ENCODE peak calls at places on chromosomes 2 and 18, in four cellular contexts. V is stomach, G is GM12878, R is prostate gland. N is an unnamed sample.

GRCh38 chr2:238513346-238513745 is 86.6 kb downstream of the ASB1 start:
- DNase-seq in V (no peak), G (no peak), R (peak), N (no peak)

GRCh38 chr2:200865736-200865995 is 1.2 kb upstream of the CLK1 start:
- DNase-seq in V (no peak), G (no peak), R (no peak), N (no peak)

GRCh38 chr2:67752964-67753363 is 309.8 kb downstream of the C1D start:
- DNase-seq in V (no peak), G (no peak), R (no peak), N (no peak)

GRCh38 chr2:232236200-232236599 is 142.4 kb upstream of the ALPP start:
- DNase-seq in V (no peak), G (no peak), R (no peak), N (no peak)

GRCh38 chr2:224754129-224754528 is 38.0 kb upstream of the CCDC195 start:
- DNase-seq in V (no peak), G (no peak), R (no peak), N (no peak)

GRCh38 chr18:36942264-36942663 is 113.3 kb downstream of the KIAA1328 start:
- DNase-seq in V (no peak), G (no peak), R (no peak), N (no peak)

GRCh38 chr2:8406271-8406670 is 275.6 kb upstream of the ID2 start:
- DNase-seq in V (no peak), G (no peak), R (no peak), N (no peak)

GRCh38 chr2:228657807-228658402 is 476.4 kb upstream of the SPHKAP start:
- DNase-seq in V (no peak), G (peak), R (no peak), N (no peak)

GRCh38 chr2:111030271-111030891 is 90.3 kb upstream of the BCL2L11 start:
- DNase-seq in V (peak), G (no peak), R (no peak), N (no peak)

GRCh38 chr18:54254265-54254758 is 15.0 kb upstream of the POLI start:
- DNase-seq in V (no peak), G (no peak), R (peak), N (no peak)

GRCh38 chr18:28176933-28177827 is at the start of gene CDH2:
- DNase-seq in V (peak), G (no peak), R (no peak), N (no peak)

GRCh38 chr2:222882484-222882928 is 21.7 kb downstream of the ACSL3 start:
- DNase-seq in V (peak), G (no peak), R (no peak), N (no peak)

GRCh38 chr2:238864207-238865014 is 16.5 kb downstream of the TWIST2 start:
- DNase-seq in V (peak), G (no peak), R (peak), N (peak)

GRCh38 chr2:136828774-136829173 is 63.4 kb downstream of the THSD7B start:
- DNase-seq in V (no peak), G (no peak), R (no peak), N (no peak)

GRCh38 chr2:101638817-101639605 is 58.5 kb upstream of the MAP4K4 start:
- DNase-seq in V (no peak), G (no peak), R (no peak), N (peak)

GRCh38 chr2:31214638-31214915 is 2.7 kb downstream of the CAPN14 start:
- DNase-seq in V (no peak), G (no peak), R (no peak), N (peak)

GRCh38 chr2:73749314-73749713 is 12.2 kb upstream of the TPRKB start:
- DNase-seq in V (no peak), G (no peak), R (no peak), N (no peak)

GRCh38 chr18:59671533-59671932 is 25.7 kb downstream of the CCBE1 start:
- DNase-seq in V (no peak), G (no peak), R (no peak), N (no peak)

GRCh38 chr2:174617120-174617519 is 19.5 kb upstream of the WIPF1 start:
- DNase-seq in V (no peak), G (no peak), R (no peak), N (no peak)

GRCh38 chr2:98412751-98413445 is 31.8 kb upstream of the INPP4A start:
- DNase-seq in V (no peak), G (peak), R (no peak), N (peak)

GRCh38 chr2:156192468-156192867 is 140.1 kb downstream of the NR4A2 start:
- DNase-seq in V (no peak), G (peak), R (no peak), N (no peak)

GRCh38 chr2:133266075-133266925 is 302.0 kb downstream of the NCKAP5 start:
- DNase-seq in V (peak), G (no peak), R (no peak), N (no peak)

GRCh38 chr2:160478660-160479059 is 14.9 kb downstream of the RBMS1 start:
- DNase-seq in V (no peak), G (no peak), R (no peak), N (no peak)

GRCh38 chr2:189337648-189338047 is 103.6 kb upstream of the WDR75 start:
- DNase-seq in V (no peak), G (no peak), R (no peak), N (no peak)

GRCh38 chr2:85854166-85854509 is 34.7 kb downstream of the ST3GAL5 start:
- DNase-seq in V (no peak), G (no peak), R (no peak), N (no peak)

GRCh38 chr2:20507166-20507692 is 60.4 kb downstream of the RHOB start:
- DNase-seq in V (no peak), G (peak), R (no peak), N (no peak)

GRCh38 chr2:29502452-29502851 is 387.2 kb downstream of the CLIP4 start:
- DNase-seq in V (no peak), G (no peak), R (no peak), N (no peak)

GRCh38 chr18:67402543-67402942 is 114.0 kb downstream of the DSEL start:
- DNase-seq in V (no peak), G (no peak), R (no peak), N (no peak)

GRCh38 chr18:78561757-78562445 is 417.7 kb upstream of the SALL3 start:
- DNase-seq in V (no peak), G (no peak), R (no peak), N (no peak)

GRCh38 chr2:239316562-239317465 is 84.0 kb downstream of the HDAC4 start:
- DNase-seq in V (peak), G (no peak), R (no peak), N (peak)

GRCh38 chr2:144702051-144702450 is 182.1 kb upstream of the ZEB2 start:
- DNase-seq in V (no peak), G (no peak), R (no peak), N (no peak)

GRCh38 chr2:144706671-144707070 is 186.8 kb upstream of the ZEB2 start:
- DNase-seq in V (no peak), G (no peak), R (no peak), N (no peak)

GRCh38 chr2:144703852-144704324 is 184.0 kb upstream of the ZEB2 start:
- DNase-seq in V (peak), G (no peak), R (no peak), N (no peak)

GRCh38 chr2:144705328-144706245 is 185.7 kb upstream of the ZEB2 start:
- DNase-seq in V (no peak), G (no peak), R (no peak), N (no peak)

GRCh38 chr2:144704696-144705095 is 184.8 kb upstream of the ZEB2 start:
- DNase-seq in V (no peak), G (no peak), R (no peak), N (no peak)
- H3K4me3 ChIP-seq in V (no peak), G (no peak), R (no peak), N (no peak)

GRCh38 chr2:23293756-23294155 is 91.2 kb upstream of the KLHL29 start:
- DNase-seq in V (no peak), G (no peak), R (no peak), N (no peak)

GRCh38 chr2:23291274-23291673 is 93.7 kb upstream of the KLHL29 start:
- DNase-seq in V (no peak), G (no peak), R (no peak), N (peak)

GRCh38 chr2:23292024-23292423 is 93.0 kb upstream of the KLHL29 start:
- DNase-seq in V (no peak), G (no peak), R (no peak), N (peak)

GRCh38 chr2:23293063-23293462 is 91.9 kb upstream of the KLHL29 start:
- DNase-seq in V (no peak), G (no peak), R (peak), N (peak)

DNA sequence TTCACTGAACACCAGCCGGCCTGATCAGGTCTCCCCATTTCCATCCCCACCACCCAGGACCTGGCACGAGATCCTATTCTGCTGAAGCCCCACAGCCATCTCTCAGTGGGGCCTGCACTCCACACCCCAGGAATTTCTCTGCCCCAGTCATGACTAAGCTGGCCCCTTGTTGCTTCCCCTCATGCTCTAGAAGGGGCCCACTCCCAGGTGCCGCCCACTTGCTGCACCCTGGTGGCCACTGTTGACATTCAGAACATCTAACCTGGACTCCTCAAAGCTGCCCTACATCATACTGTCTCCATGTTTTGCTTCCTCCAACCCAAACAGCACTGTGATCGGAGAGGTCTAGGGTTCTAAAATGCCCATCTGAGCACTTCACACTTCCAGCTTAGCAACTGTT is 90.7 kb upstream of the KLHL29 start:
- DNase-seq in V (no peak), G (no peak), R (no peak), N (no peak)
- TF ChIP-seq CTCF in V (no peak), G (no peak), R (no peak), N (no peak)

DNA sequence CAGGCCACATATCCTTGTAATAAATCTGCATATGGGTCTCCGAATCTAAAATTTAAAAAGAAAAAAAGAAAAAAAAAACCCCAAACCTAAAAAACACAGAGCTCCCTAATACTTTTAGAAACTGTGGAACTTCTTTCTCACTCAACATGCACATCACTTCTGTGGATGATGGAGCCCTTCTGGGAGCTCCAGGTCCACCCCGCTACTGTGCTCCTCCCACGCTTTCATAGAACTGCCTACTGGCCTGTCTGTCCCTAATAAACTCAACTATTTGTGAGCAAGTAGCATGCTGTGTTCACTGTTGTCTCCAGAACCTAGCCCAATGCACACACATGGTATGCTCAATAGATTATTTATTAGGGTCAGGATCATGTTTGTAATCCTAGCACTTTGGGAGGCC is 83.1 kb upstream of the FZD5 start:
- DNase-seq in V (no peak), G (no peak), R (no peak), N (no peak)
- TF ChIP-seq POLR2A in V (no peak), G (no peak), R (no peak), N (no peak)

GRCh38 chr2:172373076-172373475 is 54.3 kb upstream of the ITGA6 start:
- DNase-seq in V (no peak), G (no peak), R (no peak), N (no peak)

GRCh38 chr2:172372436-172372835 is 55.0 kb upstream of the ITGA6 start:
- DNase-seq in V (no peak), G (no peak), R (no peak), N (no peak)

GRCh38 chr2:172373761-172374160 is 53.6 kb upstream of the ITGA6 start:
- DNase-seq in V (no peak), G (no peak), R (no peak), N (no peak)

GRCh38 chr2:172374318-172375240 is 52.8 kb upstream of the ITGA6 start:
- DNase-seq in V (no peak), G (no peak), R (no peak), N (no peak)

DNA sequence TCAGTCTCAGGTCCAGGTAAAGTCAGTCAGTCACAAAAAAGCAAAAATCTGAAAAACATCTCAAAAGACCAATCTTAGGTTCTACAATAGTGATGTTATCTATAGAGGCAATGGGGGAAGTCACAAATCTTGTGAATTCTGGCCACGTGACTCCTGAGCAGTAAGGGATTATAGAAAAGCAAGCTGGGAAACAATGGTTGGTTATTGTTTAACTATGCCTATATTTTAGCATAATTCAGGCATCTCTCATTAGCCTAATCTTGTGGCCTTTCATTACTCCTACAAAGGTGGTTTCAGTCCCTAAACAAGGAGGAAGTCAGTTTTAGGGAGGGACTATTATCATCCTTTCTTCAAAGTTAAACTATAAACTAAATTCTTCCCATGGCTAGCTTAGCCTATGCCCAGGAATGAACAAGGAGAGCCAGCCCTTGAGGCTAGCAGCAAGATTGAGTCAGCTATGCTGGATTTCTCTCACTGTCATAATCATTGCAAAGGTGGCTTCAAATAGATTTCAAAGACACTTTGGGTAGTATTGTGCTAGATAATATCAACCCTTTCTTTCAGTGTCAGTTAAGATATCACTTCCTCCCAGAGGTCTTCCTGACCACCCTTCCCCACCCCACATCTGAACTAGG is 56.4 kb upstream of the ITGA6 start:
- DNase-seq in V (no peak), G (no peak), R (no peak), N (no peak)
- H3K4me3 ChIP-seq in V (no peak), G (no peak), R (no peak), N (no peak)

DNA sequence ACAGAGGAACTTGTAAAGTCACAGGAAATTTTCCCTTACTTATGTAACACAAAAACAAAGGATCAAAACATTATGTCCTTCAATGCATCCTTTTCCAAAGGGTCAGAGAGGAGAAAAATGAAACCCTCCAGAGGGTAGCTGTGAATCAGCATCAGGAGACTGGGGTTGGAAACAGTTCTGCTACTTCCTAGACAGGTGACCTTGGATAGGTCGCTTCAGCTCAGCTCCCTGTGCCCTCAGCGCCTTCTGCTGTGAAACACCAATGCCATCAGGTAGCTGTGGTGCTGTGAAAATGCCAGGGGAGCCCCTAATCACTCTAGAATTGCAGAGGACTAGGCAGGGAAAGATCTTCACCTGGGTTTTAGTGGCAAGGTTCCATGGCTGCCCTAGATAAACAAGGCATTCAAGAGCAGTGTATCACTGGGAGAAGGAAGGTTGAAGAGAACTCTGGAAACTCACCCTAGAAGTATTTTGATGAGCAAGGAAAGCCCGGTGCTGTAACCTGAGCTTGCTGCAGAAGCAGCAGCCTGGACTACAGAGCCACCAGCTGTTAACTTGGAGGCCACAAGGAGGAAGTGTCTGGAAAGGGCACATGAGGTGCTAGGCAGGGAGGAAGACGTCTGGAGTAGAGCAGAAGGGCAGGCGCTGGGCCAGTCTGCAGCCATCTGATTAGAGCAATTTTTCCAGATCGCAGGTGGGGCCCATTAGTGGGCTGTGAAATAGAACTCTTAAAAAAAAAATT is 100.7 kb upstream of the MCFD2 start:
- DNase-seq in V (no peak), G (no peak), R (peak), N (no peak)
- TF ChIP-seq CTCF in V (no peak), G (no peak), R (no peak), N (no peak)

DNA sequence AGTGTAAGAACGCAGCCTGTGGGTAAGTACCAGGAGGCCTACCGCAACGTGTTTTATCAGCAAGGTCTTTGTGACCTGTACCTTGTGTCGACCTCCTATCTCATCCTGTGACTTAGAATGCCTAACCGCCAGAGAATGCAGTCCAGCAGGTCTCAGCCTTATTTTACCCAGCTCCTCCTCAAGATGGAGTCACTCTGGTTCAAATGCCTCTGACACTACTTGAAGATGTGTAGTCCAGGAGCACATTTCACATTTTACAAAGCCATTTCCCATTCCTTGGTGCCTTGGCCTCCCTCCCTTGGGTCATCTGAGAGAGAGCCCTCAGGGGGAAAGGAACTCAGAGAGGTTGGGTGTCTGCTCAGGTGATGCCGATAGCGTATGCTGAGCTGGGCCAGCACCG is 6.6 kb upstream of the HPCAL1 start:
- DNase-seq in V (no peak), G (no peak), R (no peak), N (no peak)
- TF ChIP-seq POLR2A in V (no peak), G (no peak), R (no peak), N (no peak)

GRCh38 chr2:64873472-64873924 is 115.7 kb upstream of the SLC1A4 start:
- DNase-seq in V (peak), G (no peak), R (peak), N (peak)
- H3K4me3 ChIP-seq in V (no peak), G (peak), R (no peak), N (no peak)

DNA sequence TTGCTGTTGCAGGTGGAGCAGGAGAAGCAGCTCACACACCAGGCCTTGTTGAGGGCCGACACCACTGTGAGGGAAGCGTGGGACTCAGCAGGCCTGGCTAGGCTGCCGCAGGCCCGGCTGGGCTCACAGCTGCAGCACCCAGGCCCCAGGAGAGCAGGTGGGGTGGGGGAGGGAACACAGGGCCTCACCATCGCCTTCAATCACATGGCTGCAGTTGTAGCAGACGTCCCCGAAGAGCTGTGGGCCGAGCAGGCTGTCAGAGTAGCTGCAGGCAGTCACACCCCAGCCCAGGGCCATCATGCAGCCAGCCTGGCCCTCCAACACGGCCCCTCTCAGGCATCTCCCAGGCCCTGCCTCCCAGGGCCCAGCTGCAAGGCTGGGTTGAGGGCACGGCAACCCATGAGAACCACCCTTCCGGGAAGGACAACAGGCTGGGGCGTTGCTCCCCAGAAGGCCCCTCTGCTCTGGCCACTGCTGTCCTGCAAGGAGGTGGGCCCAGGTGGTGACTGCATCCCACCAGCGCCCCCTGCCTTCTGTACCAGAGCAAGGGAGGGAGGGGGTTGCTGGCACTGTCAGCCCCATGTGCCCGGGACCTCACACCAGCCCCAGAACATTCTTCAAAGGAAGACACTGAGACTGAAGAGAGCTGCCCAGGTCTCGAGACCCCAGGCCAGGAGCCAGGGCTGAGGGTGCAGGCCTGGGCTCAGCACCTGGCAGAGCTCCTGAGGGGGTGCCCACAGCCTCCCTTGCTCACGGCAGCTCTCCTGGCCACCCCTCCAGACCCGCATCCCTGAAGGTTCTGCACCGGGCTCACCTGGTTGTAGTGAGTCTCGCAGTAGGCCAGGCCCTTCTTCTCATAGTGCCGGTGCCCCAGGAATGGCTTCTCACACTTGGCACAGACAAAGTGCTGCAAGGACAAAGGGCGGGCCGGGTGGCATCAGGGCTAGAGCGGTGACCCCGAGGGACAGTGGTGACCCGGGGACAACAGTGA is 5.6 kb upstream of the GPR17 start:
- DNase-seq in V (no peak), G (no peak), R (no peak), N (no peak)
- TF ChIP-seq CTCF in V (no peak), G (peak), R (no peak), N (no peak)

GRCh38 chr2:27138111-27138510 is 1.1 kb downstream of the PRR30 start:
- DNase-seq in V (no peak), G (no peak), R (no peak), N (no peak)
- TF ChIP-seq POLR2A in V (no peak), G (no peak), R (no peak), N (no peak)

GRCh38 chr2:212732860-212733259 is 194.3 kb upstream of the ERBB4 start:
- DNase-seq in V (no peak), G (no peak), R (no peak), N (no peak)
- H3K4me3 ChIP-seq in V (no peak), G (no peak), R (no peak), N (no peak)